ENCODE peak calls at places on chromosomes 7 and 10, in eight cellular contexts. E, V, P, A, W, U, N and T are unnamed samples.

GRCh38 chr10:72087969-72088878 is at the start of gene SPOCK2:
- DNase-seq in E (no peak), V (no peak), P (peak; percentile 38), A (no peak), W (no peak), U (peak; percentile 48), N (no peak), T (no peak)

GRCh38 chr10:92656266-92656961 is 33.3 kb upstream of the HHEX start:
- DNase-seq in E (no peak), V (no peak), P (no peak), A (no peak), W (no peak), U (no peak), N (no peak), T (no peak)

GRCh38 chr10:102537948-102538347 is 34.2 kb downstream of the SUFU start:
- DNase-seq in E (no peak), V (no peak), P (no peak), A (no peak), W (no peak), U (no peak), N (no peak), T (no peak)

GRCh38 chr7:7274782-7275181 is 92.4 kb downstream of the C1GALT1 start:
- DNase-seq in E (no peak), V (no peak), P (no peak), A (no peak), W (no peak), U (no peak), N (no peak), T (peak; percentile 39)

GRCh38 chr10:35641430-35642015 is 573 bp downstream of the FZD8 start:
- DNase-seq in E (peak; percentile 42), V (no peak), P (no peak), A (no peak), W (peak; percentile 28), U (no peak), N (peak; percentile 49), T (no peak)

GRCh38 chr10:116124777-116125176 is 148.2 kb downstream of the GFRA1 start:
- DNase-seq in E (no peak), V (no peak), P (no peak), A (no peak), W (no peak), U (no peak), N (no peak), T (peak; percentile 80)

GRCh38 chr7:81430150-81430549 is 339.7 kb downstream of the HGF start:
- DNase-seq in E (no peak), V (no peak), P (no peak), A (no peak), W (no peak), U (no peak), N (peak; percentile 9), T (no peak)

GRCh38 chr10:96370575-96371157 is 11.9 kb upstream of the OPALIN start:
- DNase-seq in E (peak; percentile 62), V (peak; percentile 43), P (no peak), A (no peak), W (peak; percentile 54), U (peak; percentile 47), N (peak; percentile 63), T (no peak)

GRCh38 chr7:152459724-152460251 is 24.0 kb upstream of the KMT2C start:
- DNase-seq in E (no peak), V (no peak), P (peak; percentile 43), A (no peak), W (no peak), U (peak; percentile 14), N (peak; percentile 47), T (no peak)

GRCh38 chr10:114271779-114272167 is 32.7 kb downstream of the VWA2 start:
- DNase-seq in E (peak; percentile 48), V (peak; percentile 58), P (no peak), A (peak; percentile 82), W (peak; percentile 25), U (no peak), N (no peak), T (no peak)

DNA sequence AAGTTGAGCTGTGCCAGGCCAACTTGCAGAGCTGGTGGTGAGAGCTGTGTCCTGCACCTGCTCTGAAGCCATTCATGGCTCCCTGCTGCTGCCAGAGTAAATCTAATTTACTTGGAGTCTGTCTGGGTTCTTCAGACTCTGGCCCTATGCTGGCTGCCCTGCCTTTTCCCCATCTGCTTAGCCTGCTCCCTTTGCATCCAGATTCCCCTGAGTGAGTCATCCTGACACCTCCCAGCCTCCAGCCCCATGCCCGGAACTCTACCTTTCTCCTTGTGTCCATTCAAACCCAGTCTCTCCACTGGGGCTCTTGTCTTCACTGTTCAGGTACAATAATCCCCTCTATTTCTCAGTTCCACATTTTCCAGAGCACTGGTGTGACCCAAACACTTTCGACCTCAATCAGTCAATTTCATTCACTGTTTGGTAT is 434.4 kb upstream of the ZMIZ1 start:
- DNase-seq in E (no peak), V (no peak), P (no peak), A (no peak), W (no peak), U (no peak), N (no peak), T (no peak)
- TF ChIP-seq EP300 in E (no peak), V (no peak), P (no peak), A (no peak), W (no peak), U (no peak), N (no peak), T (no peak)

DNA sequence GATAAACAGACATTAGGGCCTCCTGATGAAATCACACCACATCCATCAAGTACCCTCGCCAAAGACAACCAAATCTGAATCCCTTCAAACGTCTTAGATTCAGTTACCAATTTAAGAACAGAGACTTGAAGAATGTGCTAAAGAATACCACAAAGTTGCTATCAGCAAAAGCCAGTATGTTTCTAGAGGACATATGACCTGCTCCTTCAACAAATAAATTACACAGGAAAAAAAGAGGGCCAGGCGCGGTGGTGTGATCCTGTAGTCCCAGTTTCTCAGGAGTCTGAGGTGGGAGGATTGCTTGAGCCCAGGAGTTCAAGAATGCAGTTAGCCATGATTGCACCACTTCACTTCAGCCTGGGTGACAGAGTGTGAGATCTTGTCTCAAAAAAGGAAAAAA is 144.6 kb downstream of the REEP3 start:
- DNase-seq in E (no peak), V (no peak), P (no peak), A (no peak), W (no peak), U (no peak), N (no peak), T (no peak)
- TF ChIP-seq EP300 in E (no peak), V (no peak), P (no peak), A (no peak), W (no peak), U (no peak), N (no peak), T (no peak)

GRCh38 chr7:108973075-108973474 is 403.4 kb downstream of the DNAJB9 start:
- DNase-seq in E (peak; percentile 11), V (no peak), P (no peak), A (no peak), W (no peak), U (no peak), N (no peak), T (no peak)
- TF ChIP-seq EP300 in E (no peak), V (no peak), P (no peak), A (no peak), W (no peak), U (no peak), N (no peak), T (no peak)

DNA sequence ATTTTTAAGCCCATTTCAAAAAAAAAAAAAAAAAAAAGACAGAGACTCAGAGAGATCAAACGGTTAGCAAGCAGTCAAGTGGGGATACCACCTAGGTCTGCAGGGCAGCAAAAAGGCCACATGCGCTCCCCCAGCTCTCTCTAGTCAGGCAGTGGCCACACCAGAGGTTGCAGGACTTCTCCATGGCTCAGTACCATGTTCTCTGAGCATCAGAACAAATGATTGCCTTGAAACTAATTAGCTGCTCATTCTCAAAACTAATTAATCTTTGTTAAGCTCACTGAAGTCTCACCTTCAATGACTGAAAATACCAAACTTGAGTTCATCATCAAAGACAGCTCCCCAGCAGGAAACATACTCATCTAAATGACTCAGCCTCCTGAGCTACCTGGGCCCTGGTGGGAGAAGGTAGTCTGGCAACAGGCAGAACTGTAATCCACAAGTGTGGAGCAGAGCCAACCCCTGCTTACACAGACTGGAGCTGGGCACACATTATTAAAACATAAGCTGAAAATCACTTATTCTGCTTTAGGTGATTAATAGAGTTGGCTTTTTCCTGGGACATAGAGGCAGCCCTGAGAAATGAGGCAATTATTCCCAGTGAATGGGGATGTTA is 319.6 kb downstream of the GRID1 start:
- DNase-seq in E (no peak), V (no peak), P (no peak), A (peak; percentile 6), W (no peak), U (no peak), N (no peak), T (no peak)
- TF ChIP-seq EP300 in E (no peak), V (no peak), P (no peak), A (no peak), W (no peak), U (no peak), N (no peak), T (no peak)

GRCh38 chr7:22864855-22865606 is 42.4 kb upstream of the TOMM7 start:
- DNase-seq in E (no peak), V (no peak), P (no peak), A (no peak), W (no peak), U (no peak), N (no peak), T (no peak)

GRCh38 chr7:22866965-22867364 is 44.3 kb upstream of the TOMM7 start:
- DNase-seq in E (no peak), V (no peak), P (no peak), A (no peak), W (no peak), U (no peak), N (no peak), T (no peak)

GRCh38 chr7:22865607-22865970 is 42.9 kb upstream of the TOMM7 start:
- DNase-seq in E (no peak), V (no peak), P (no peak), A (no peak), W (no peak), U (no peak), N (no peak), T (no peak)

GRCh38 chr7:22863156-22863899 is 40.7 kb upstream of the TOMM7 start:
- DNase-seq in E (no peak), V (no peak), P (no peak), A (no peak), W (no peak), U (no peak), N (no peak), T (no peak)

DNA sequence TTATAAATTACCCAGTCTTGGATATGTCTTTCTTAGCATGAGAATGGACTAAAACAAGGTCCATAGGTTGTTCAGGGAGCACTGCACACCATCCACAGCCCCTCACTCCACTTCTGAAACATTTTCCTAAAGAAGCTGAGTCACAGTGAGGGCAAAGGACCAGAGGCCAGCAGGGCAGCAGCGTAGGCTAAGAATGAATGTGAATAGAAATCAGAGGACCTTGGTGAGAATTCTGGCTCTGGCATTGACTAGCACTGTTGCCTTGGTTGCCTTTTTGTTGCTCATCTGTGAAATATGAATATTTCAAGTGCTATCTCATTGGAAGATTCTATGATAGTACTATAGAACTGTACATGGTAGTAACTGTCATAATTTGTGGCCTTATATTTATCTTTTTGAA is 41.7 kb upstream of the TOMM7 start:
- DNase-seq in E (no peak), V (no peak), P (no peak), A (no peak), W (no peak), U (no peak), N (no peak), T (no peak)
- TF ChIP-seq EP300 in E (no peak), V (no peak), P (no peak), A (no peak), W (no peak), U (no peak), N (no peak), T (no peak)